ENCODE peak calls at places on chromosomes 7 and 10, in four cellular contexts. D is fibroblast of lung, N is AG10803, S is brain microvascular endothelial cell. B is an unnamed sample.

GRCh38 chr10:95459446-95459845 is 101.7 kb downstream of the SORBS1 start:
- DNase-seq in N (no peak), S (no peak), D (peak), B (no peak)

GRCh38 chr7:106542550-106543220 is 118.3 kb downstream of the CCDC71L start:
- DNase-seq in D (peak), S (peak), N (peak), B (peak)

GRCh38 chr10:17645591-17646345 is 1.8 kb downstream of the STAM start:
- DNase-seq in S (no peak), D (no peak), N (no peak), B (no peak)

GRCh38 chr10:62475531-62475930 is 101.4 kb downstream of the ZNF365 start:
- DNase-seq in D (no peak), S (no peak), N (no peak), B (peak)

GRCh38 chr7:107468824-107469223 is 1.0 kb upstream of the GPR22 start:
- DNase-seq in D (no peak), S (no peak), N (no peak), B (no peak)

GRCh38 chr10:101563497-101564040 is 24.5 kb downstream of the POLL start:
- DNase-seq in D (no peak), N (no peak), S (no peak), B (no peak)

GRCh38 chr10:89029785-89030437 is 39.3 kb downstream of the FAS start:
- DNase-seq in D (peak), N (peak), S (peak), B (peak)

GRCh38 chr7:55086413-55087201 is 67.8 kb downstream of the EGFR start:
- DNase-seq in S (peak), D (peak), N (peak), B (peak)

GRCh38 chr7:103660455-103661371 is 214.7 kb upstream of the SLC26A5 start:
- DNase-seq in S (peak), N (peak), D (peak), B (peak)

GRCh38 chr7:75866497-75867389 is 12.1 kb upstream of the RHBDD2 start:
- DNase-seq in D (peak), N (peak), S (peak), B (no peak)

GRCh38 chr7:90597527-90597871 is 1.4 kb downstream of the CDK14 start:
- DNase-seq in D (peak), S (no peak), N (no peak), B (no peak)

GRCh38 chr7:90599038-90599437 is 2.9 kb downstream of the CDK14 start:
- DNase-seq in N (no peak), S (peak), D (no peak), B (no peak)

GRCh38 chr7:90596745-90597526 is 815 bp downstream of the CDK14 start:
- DNase-seq in N (peak), D (peak), S (peak), B (no peak)

GRCh38 chr7:90595801-90596683 is at the start of gene CDK14:
- DNase-seq in N (peak), D (peak), S (peak), B (peak)

GRCh38 chr7:90597879-90598278 is 1.8 kb downstream of the CDK14 start:
- DNase-seq in N (no peak), D (no peak), S (no peak), B (no peak)
- H3K4me3 ChIP-seq in N (peak), D (peak), S (peak), B (peak)

GRCh38 chr10:310976-311639 is 175.9 kb downstream of the ZMYND11 start:
- DNase-seq in N (peak), D (peak), S (peak), B (peak)
- TF ChIP-seq CTCF in N (no peak), D (no peak), S (no peak), B (no peak)

DNA sequence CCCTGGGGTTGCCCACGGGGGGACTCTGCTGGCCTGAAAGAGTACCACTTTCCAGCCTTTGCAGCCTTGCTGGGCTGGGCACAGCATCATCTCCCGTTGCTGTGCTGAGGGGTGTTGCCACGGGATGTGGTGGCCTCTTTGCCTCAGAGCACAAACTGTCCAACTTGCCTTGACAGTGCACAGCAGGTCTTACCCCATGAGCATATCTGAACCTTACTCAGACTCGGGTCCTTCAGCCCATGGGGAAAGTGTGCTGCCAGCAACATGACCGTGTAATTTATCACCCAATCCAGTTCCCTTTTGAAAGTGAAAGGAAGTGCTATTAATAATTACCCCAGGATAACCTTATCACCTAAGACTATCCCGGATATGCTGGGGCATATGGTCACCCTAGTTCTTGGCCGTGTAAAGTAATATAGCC is 46.8 kb downstream of the TBXAS1 start:
- DNase-seq in D (no peak), S (no peak), N (no peak), B (no peak)
- H3K4me3 ChIP-seq in D (no peak), S (no peak), N (no peak), B (no peak)

GRCh38 chr7:43211276-43211675 is 98.8 kb downstream of the HECW1 start:
- DNase-seq in S (no peak), N (no peak), D (no peak), B (no peak)
- TF ChIP-seq CTCF in S (peak), N (peak), D (peak), B (no peak)

B was measured in foreskin fibroblast.